ENCODE peak calls at places on chromosomes 16 and 17, in five cellular contexts. One of them, this sample, is unnamed.
A peak's percentile ranks its signal among the peaks of the same experiment; 100 is the strongest.

GRCh38 chr16:47732806-47733150 is 271.6 kb downstream of the PHKB start:
- DNase-seq in ureter: no peak
- DNase-seq in iris pigment epithelial cell: peak; percentile 97
- DNase-seq in stimulated activated CD4-positive, alpha-beta T cell treated with anti-CD3 and anti-CD28 coated beads, Interleukin-12 subunit alpha, Interleukin-12 subunit beta, amount 100 ng/mL, for 24 hours: no peak
- DNase-seq in fibroblast of pulmonary artery: peak; percentile 83
- DNase-seq in this sample: peak; percentile 77

GRCh38 chr17:8151641-8152111 is 528 bp downstream of the PER1 start:
- DNase-seq in iris pigment epithelial cell: peak; percentile 85
- DNase-seq in fibroblast of pulmonary artery: peak; percentile 73
- DNase-seq in ureter: peak; percentile 87
- DNase-seq in stimulated activated CD4-positive, alpha-beta T cell treated with anti-CD3 and anti-CD28 coated beads, Interleukin-12 subunit alpha, Interleukin-12 subunit beta, amount 100 ng/mL, for 24 hours: no peak
- DNase-seq in this sample: peak; percentile 62

GRCh38 chr17:20935740-20936139 is 107.1 kb downstream of the USP22 start:
- DNase-seq in iris pigment epithelial cell: peak; percentile 89
- DNase-seq in ureter: no peak
- DNase-seq in fibroblast of pulmonary artery: peak; percentile 86
- DNase-seq in stimulated activated CD4-positive, alpha-beta T cell treated with anti-CD3 and anti-CD28 coated beads, Interleukin-12 subunit alpha, Interleukin-12 subunit beta, amount 100 ng/mL, for 24 hours: no peak
- DNase-seq in this sample: peak; percentile 91

GRCh38 chr17:14359251-14359939 is 58.5 kb downstream of the HS3ST3B1 start:
- DNase-seq in stimulated activated CD4-positive, alpha-beta T cell treated with anti-CD3 and anti-CD28 coated beads, Interleukin-12 subunit alpha, Interleukin-12 subunit beta, amount 100 ng/mL, for 24 hours: no peak
- DNase-seq in ureter: peak; percentile 41
- DNase-seq in fibroblast of pulmonary artery: no peak
- DNase-seq in iris pigment epithelial cell: no peak
- DNase-seq in this sample: no peak

GRCh38 chr17:77741109-77741508 is 217.4 kb upstream of the TNRC6C start:
- DNase-seq in iris pigment epithelial cell: no peak
- DNase-seq in stimulated activated CD4-positive, alpha-beta T cell treated with anti-CD3 and anti-CD28 coated beads, Interleukin-12 subunit alpha, Interleukin-12 subunit beta, amount 100 ng/mL, for 24 hours: no peak
- DNase-seq in fibroblast of pulmonary artery: no peak
- DNase-seq in ureter: no peak
- DNase-seq in this sample: no peak

GRCh38 chr16:48426244-48427135 is 41.3 kb upstream of the SIAH1 start:
- DNase-seq in stimulated activated CD4-positive, alpha-beta T cell treated with anti-CD3 and anti-CD28 coated beads, Interleukin-12 subunit alpha, Interleukin-12 subunit beta, amount 100 ng/mL, for 24 hours: no peak
- DNase-seq in fibroblast of pulmonary artery: peak; percentile 43
- DNase-seq in ureter: no peak
- DNase-seq in iris pigment epithelial cell: peak; percentile 64
- DNase-seq in this sample: no peak

GRCh38 chr16:27127293-27127692 is 60.6 kb downstream of the C16orf82 start:
- DNase-seq in ureter: no peak
- DNase-seq in stimulated activated CD4-positive, alpha-beta T cell treated with anti-CD3 and anti-CD28 coated beads, Interleukin-12 subunit alpha, Interleukin-12 subunit beta, amount 100 ng/mL, for 24 hours: no peak
- DNase-seq in fibroblast of pulmonary artery: peak; percentile 5
- DNase-seq in iris pigment epithelial cell: peak; percentile 31
- DNase-seq in this sample: no peak

GRCh38 chr17:28385037-28385797 is 13.7 kb downstream of the SARM1 start:
- DNase-seq in fibroblast of pulmonary artery: no peak
- DNase-seq in ureter: no peak
- DNase-seq in iris pigment epithelial cell: no peak
- DNase-seq in stimulated activated CD4-positive, alpha-beta T cell treated with anti-CD3 and anti-CD28 coated beads, Interleukin-12 subunit alpha, Interleukin-12 subunit beta, amount 100 ng/mL, for 24 hours: no peak
- DNase-seq in this sample: no peak

GRCh38 chr17:2137342-2138098 is 82.6 kb downstream of the HIC1 start:
- DNase-seq in ureter: no peak
- DNase-seq in iris pigment epithelial cell: peak; percentile 90
- DNase-seq in stimulated activated CD4-positive, alpha-beta T cell treated with anti-CD3 and anti-CD28 coated beads, Interleukin-12 subunit alpha, Interleukin-12 subunit beta, amount 100 ng/mL, for 24 hours: no peak
- DNase-seq in fibroblast of pulmonary artery: peak; percentile 71
- DNase-seq in this sample: no peak

GRCh38 chr17:59618894-59619312 is 792 bp upstream of the CLTC start:
- DNase-seq in ureter: no peak
- DNase-seq in fibroblast of pulmonary artery: no peak
- DNase-seq in iris pigment epithelial cell: no peak
- DNase-seq in stimulated activated CD4-positive, alpha-beta T cell treated with anti-CD3 and anti-CD28 coated beads, Interleukin-12 subunit alpha, Interleukin-12 subunit beta, amount 100 ng/mL, for 24 hours: no peak
- DNase-seq in this sample: no peak

GRCh38 chr17:78374631-78375274 is 3.7 kb upstream of the PGS1 start:
- DNase-seq in stimulated activated CD4-positive, alpha-beta T cell treated with anti-CD3 and anti-CD28 coated beads, Interleukin-12 subunit alpha, Interleukin-12 subunit beta, amount 100 ng/mL, for 24 hours: no peak
- DNase-seq in fibroblast of pulmonary artery: peak; percentile 90
- DNase-seq in iris pigment epithelial cell: peak; percentile 84
- DNase-seq in ureter: no peak
- DNase-seq in this sample: peak; percentile 95

GRCh38 chr17:7023576-7024401 is 939 bp downstream of the BCL6B start:
- DNase-seq in stimulated activated CD4-positive, alpha-beta T cell treated with anti-CD3 and anti-CD28 coated beads, Interleukin-12 subunit alpha, Interleukin-12 subunit beta, amount 100 ng/mL, for 24 hours: peak; percentile 88
- DNase-seq in fibroblast of pulmonary artery: peak; percentile 92
- DNase-seq in ureter: peak; percentile 91
- DNase-seq in iris pigment epithelial cell: peak; percentile 90
- DNase-seq in this sample: peak; percentile 100

GRCh38 chr17:4877089-4877488 is 22.2 kb upstream of the C17orf107 start:
- DNase-seq in iris pigment epithelial cell: no peak
- DNase-seq in ureter: no peak
- DNase-seq in fibroblast of pulmonary artery: no peak
- DNase-seq in stimulated activated CD4-positive, alpha-beta T cell treated with anti-CD3 and anti-CD28 coated beads, Interleukin-12 subunit alpha, Interleukin-12 subunit beta, amount 100 ng/mL, for 24 hours: no peak
- DNase-seq in this sample: no peak

GRCh38 chr17:11292491-11292890 is 51.5 kb downstream of the SHISA6 start:
- DNase-seq in iris pigment epithelial cell: no peak
- DNase-seq in fibroblast of pulmonary artery: no peak
- DNase-seq in stimulated activated CD4-positive, alpha-beta T cell treated with anti-CD3 and anti-CD28 coated beads, Interleukin-12 subunit alpha, Interleukin-12 subunit beta, amount 100 ng/mL, for 24 hours: no peak
- DNase-seq in ureter: no peak
- DNase-seq in this sample: no peak

GRCh38 chr17:17382901-17383300 is 79.7 kb downstream of the NT5M start:
- DNase-seq in stimulated activated CD4-positive, alpha-beta T cell treated with anti-CD3 and anti-CD28 coated beads, Interleukin-12 subunit alpha, Interleukin-12 subunit beta, amount 100 ng/mL, for 24 hours: no peak
- DNase-seq in ureter: no peak
- DNase-seq in iris pigment epithelial cell: no peak
- DNase-seq in fibroblast of pulmonary artery: no peak
- DNase-seq in this sample: peak; percentile 6

GRCh38 chr17:35603674-35604073 is 16.6 kb downstream of the AP2B1 start:
- DNase-seq in stimulated activated CD4-positive, alpha-beta T cell treated with anti-CD3 and anti-CD28 coated beads, Interleukin-12 subunit alpha, Interleukin-12 subunit beta, amount 100 ng/mL, for 24 hours: no peak
- DNase-seq in iris pigment epithelial cell: no peak
- DNase-seq in ureter: no peak
- DNase-seq in fibroblast of pulmonary artery: no peak
- DNase-seq in this sample: no peak

GRCh38 chr17:69499301-69499700 is 84.8 kb downstream of the MAP2K6 start:
- DNase-seq in stimulated activated CD4-positive, alpha-beta T cell treated with anti-CD3 and anti-CD28 coated beads, Interleukin-12 subunit alpha, Interleukin-12 subunit beta, amount 100 ng/mL, for 24 hours: no peak
- DNase-seq in iris pigment epithelial cell: no peak
- DNase-seq in fibroblast of pulmonary artery: no peak
- DNase-seq in ureter: no peak
- DNase-seq in this sample: no peak

GRCh38 chr17:50360716-50361115 is 12.3 kb downstream of the MRPL27 start:
- DNase-seq in iris pigment epithelial cell: no peak
- DNase-seq in fibroblast of pulmonary artery: no peak
- DNase-seq in ureter: no peak
- DNase-seq in stimulated activated CD4-positive, alpha-beta T cell treated with anti-CD3 and anti-CD28 coated beads, Interleukin-12 subunit alpha, Interleukin-12 subunit beta, amount 100 ng/mL, for 24 hours: no peak
- DNase-seq in this sample: no peak

GRCh38 chr16:527015-527903 is at the start of gene CAPN15:
- DNase-seq in ureter: peak; percentile 90
- DNase-seq in stimulated activated CD4-positive, alpha-beta T cell treated with anti-CD3 and anti-CD28 coated beads, Interleukin-12 subunit alpha, Interleukin-12 subunit beta, amount 100 ng/mL, for 24 hours: peak; percentile 76
- DNase-seq in iris pigment epithelial cell: peak; percentile 87
- DNase-seq in fibroblast of pulmonary artery: peak; percentile 86
- DNase-seq in this sample: peak; percentile 90

GRCh38 chr16:31052131-31052530 is 18.8 kb downstream of the STX4 start:
- DNase-seq in ureter: no peak
- DNase-seq in stimulated activated CD4-positive, alpha-beta T cell treated with anti-CD3 and anti-CD28 coated beads, Interleukin-12 subunit alpha, Interleukin-12 subunit beta, amount 100 ng/mL, for 24 hours: no peak
- DNase-seq in iris pigment epithelial cell: peak; percentile 97
- DNase-seq in fibroblast of pulmonary artery: peak; percentile 79
- DNase-seq in this sample: peak; percentile 37

GRCh38 chr16:57260294-57260929 is 15.4 kb downstream of the ARL2BP start:
- DNase-seq in fibroblast of pulmonary artery: peak; percentile 84
- DNase-seq in iris pigment epithelial cell: peak; percentile 79
- DNase-seq in stimulated activated CD4-positive, alpha-beta T cell treated with anti-CD3 and anti-CD28 coated beads, Interleukin-12 subunit alpha, Interleukin-12 subunit beta, amount 100 ng/mL, for 24 hours: no peak
- DNase-seq in ureter: no peak
- DNase-seq in this sample: peak; percentile 98

This sample was measured in endothelial cell of umbilical vein.